ENCODE peak calls at places on chromosomes 11 and 22, in five cellular contexts. One of them, this sample, is unnamed.

GRCh38 chr11:37124384-37124783 is 526.3 kb upstream of the RAG2 start:
- DNase-seq in H9: no peak
- DNase-seq in GM23248: no peak
- DNase-seq in DND-41: no peak
- DNase-seq in astrocyte: no peak
- DNase-seq in this sample: no peak

GRCh38 chr11:30775123-30775522 is 189.0 kb upstream of the MPPED2 start:
- DNase-seq in H9: no peak
- DNase-seq in GM23248: no peak
- DNase-seq in DND-41: no peak
- DNase-seq in astrocyte: no peak
- DNase-seq in this sample: no peak

GRCh38 chr11:114001416-114001815 is 26.5 kb downstream of the HTR3A start:
- DNase-seq in H9: no peak
- DNase-seq in GM23248: no peak
- DNase-seq in DND-41: no peak
- DNase-seq in astrocyte: no peak
- DNase-seq in this sample: no peak

GRCh38 chr11:87743002-87743401 is 432.2 kb downstream of the RAB38 start:
- DNase-seq in H9: no peak
- DNase-seq in GM23248: no peak
- DNase-seq in DND-41: no peak
- DNase-seq in astrocyte: no peak
- DNase-seq in this sample: no peak

GRCh38 chr11:124898711-124899110 is 1.0 kb upstream of the ROBO4 start:
- DNase-seq in H9: peak; percentile 51
- DNase-seq in GM23248: peak; percentile 78
- DNase-seq in DND-41: no peak
- DNase-seq in astrocyte: no peak
- DNase-seq in this sample: no peak

GRCh38 chr11:128451651-128452470 is 135.5 kb downstream of the ETS1 start:
- DNase-seq in H9: peak; percentile 37
- DNase-seq in GM23248: no peak
- DNase-seq in DND-41: no peak
- DNase-seq in astrocyte: peak; percentile 70
- DNase-seq in this sample: no peak

GRCh38 chr22:17918840-17919239 is 105.5 kb downstream of the MICAL3 start:
- DNase-seq in H9: no peak
- DNase-seq in GM23248: peak; percentile 48
- DNase-seq in DND-41: no peak
- DNase-seq in astrocyte: peak; percentile 70
- DNase-seq in this sample: no peak

GRCh38 chr11:110162216-110162615 is 69.0 kb downstream of the ZC3H12C start:
- DNase-seq in H9: no peak
- DNase-seq in GM23248: peak; percentile 10
- DNase-seq in DND-41: no peak
- DNase-seq in astrocyte: no peak
- DNase-seq in this sample: no peak

GRCh38 chr22:22450343-22450839 is 58.2 kb downstream of the ZNF280B start:
- DNase-seq in H9: no peak
- DNase-seq in GM23248: no peak
- DNase-seq in DND-41: no peak
- DNase-seq in astrocyte: no peak
- DNase-seq in this sample: peak; percentile 61

GRCh38 chr11:20276661-20277000 is 86.9 kb upstream of the HTATIP2 start:
- DNase-seq in H9: no peak
- DNase-seq in GM23248: no peak
- DNase-seq in DND-41: no peak
- DNase-seq in astrocyte: no peak
- DNase-seq in this sample: no peak

GRCh38 chr11:130150790-130151189 is 8.8 kb upstream of the ST14 start:
- DNase-seq in H9: no peak
- DNase-seq in GM23248: no peak
- DNase-seq in DND-41: no peak
- DNase-seq in astrocyte: no peak
- DNase-seq in this sample: no peak
- H2AFZ ChIP-seq in H9: no peak overlapping the region
- H2AFZ ChIP-seq in GM23248: no peak overlapping the region
- H2AFZ ChIP-seq in DND-41: no peak overlapping the region
- H2AFZ ChIP-seq in astrocyte: no peak overlapping the region
- H2AFZ ChIP-seq in this sample: no peak overlapping the region

DNA sequence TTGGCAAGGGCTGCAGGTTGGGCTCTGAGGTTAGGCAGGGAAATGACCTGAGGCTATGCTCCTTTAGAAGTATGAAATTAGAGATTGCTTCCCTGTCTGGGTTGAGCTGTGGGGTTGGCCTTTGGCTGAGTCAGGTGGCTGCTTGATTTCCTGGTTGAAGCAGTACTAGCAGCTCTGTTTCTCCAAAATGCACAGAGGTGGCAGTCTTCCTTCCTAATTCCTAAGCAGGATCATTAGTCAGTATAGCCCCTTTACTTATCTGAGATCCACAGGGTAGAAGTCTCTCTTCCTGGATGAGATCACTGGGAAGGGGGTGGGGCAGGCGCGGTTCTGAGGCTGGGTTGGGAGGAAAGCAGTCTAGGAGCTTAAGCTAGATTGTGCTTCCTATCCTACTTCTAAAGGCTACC is 1917.5 kb downstream of the LRRC4C start:
- DNase-seq in H9: peak; percentile 45
- DNase-seq in GM23248: no peak
- DNase-seq in DND-41: no peak
- DNase-seq in astrocyte: no peak
- DNase-seq in this sample: no peak
- H2AFZ ChIP-seq in H9: no peak overlapping the region
- H2AFZ ChIP-seq in GM23248: no peak overlapping the region
- H2AFZ ChIP-seq in DND-41: no peak overlapping the region
- H2AFZ ChIP-seq in astrocyte: no peak overlapping the region
- H2AFZ ChIP-seq in this sample: no peak overlapping the region

GRCh38 chr11:76782526-76783293 is 446 bp upstream of the TSKU start:
- DNase-seq in H9: peak; percentile 95
- DNase-seq in GM23248: peak; percentile 97
- DNase-seq in DND-41: peak; percentile 93
- DNase-seq in astrocyte: peak; percentile 95
- DNase-seq in this sample: peak; percentile 91
- H2AFZ ChIP-seq in H9: no peak overlapping the region
- H2AFZ ChIP-seq in GM23248: peak overlapping the region; percentile 83
- H2AFZ ChIP-seq in DND-41: peak overlapping the region; percentile 90
- H2AFZ ChIP-seq in astrocyte: peak overlapping the region; percentile 96
- H2AFZ ChIP-seq in this sample: peak overlapping the region; percentile 81

GRCh38 chr11:105156720-105157119 is 17.2 kb upstream of the CARD18 start:
- DNase-seq in H9: no peak
- DNase-seq in GM23248: no peak
- DNase-seq in DND-41: no peak
- DNase-seq in astrocyte: no peak
- DNase-seq in this sample: no peak

GRCh38 chr11:105153392-105153791 is 13.8 kb upstream of the CARD18 start:
- DNase-seq in H9: no peak
- DNase-seq in GM23248: no peak
- DNase-seq in DND-41: no peak
- DNase-seq in astrocyte: no peak
- DNase-seq in this sample: no peak

GRCh38 chr11:105156231-105156630 is 16.7 kb upstream of the CARD18 start:
- DNase-seq in H9: no peak
- DNase-seq in GM23248: no peak
- DNase-seq in DND-41: no peak
- DNase-seq in astrocyte: no peak
- DNase-seq in this sample: no peak

GRCh38 chr11:105152556-105152955 is 13.0 kb upstream of the CARD18 start:
- DNase-seq in H9: no peak
- DNase-seq in GM23248: no peak
- DNase-seq in DND-41: no peak
- DNase-seq in astrocyte: no peak
- DNase-seq in this sample: no peak

DNA sequence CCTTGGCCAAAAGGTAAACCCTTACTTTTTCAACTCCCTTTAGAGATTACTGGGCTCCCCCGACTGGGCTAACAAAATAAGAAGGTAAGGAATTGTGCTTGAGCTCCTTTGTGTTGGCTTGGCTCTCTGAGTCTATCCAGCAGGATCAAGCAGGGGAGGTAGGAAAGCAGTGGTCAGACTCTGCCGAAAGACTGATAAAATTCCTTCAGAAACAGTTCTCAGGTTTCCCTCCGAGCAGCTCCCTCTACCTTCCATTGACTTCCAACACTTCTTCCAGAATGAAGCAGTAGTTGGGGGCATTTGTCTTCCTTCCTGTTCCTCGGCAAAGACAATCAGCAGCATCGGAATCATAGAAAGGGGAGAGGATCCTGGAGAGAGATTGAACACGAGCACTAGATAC is 16.1 kb upstream of the CARD18 start:
- DNase-seq in H9: peak; percentile 26
- DNase-seq in GM23248: no peak
- DNase-seq in DND-41: no peak
- DNase-seq in astrocyte: no peak
- DNase-seq in this sample: no peak
- H2AFZ ChIP-seq in H9: no peak overlapping the region
- H2AFZ ChIP-seq in GM23248: no peak overlapping the region
- H2AFZ ChIP-seq in DND-41: no peak overlapping the region
- H2AFZ ChIP-seq in astrocyte: no peak overlapping the region
- H2AFZ ChIP-seq in this sample: no peak overlapping the region